ENCODE peak calls at places on chromosomes 7 and 10, in five cellular contexts. One of them, this sample, is unnamed.
A peak's percentile ranks its signal among the peaks of the same experiment; 100 is the strongest.

GRCh38 chr10:50385610-50386009 is 134.3 kb upstream of the ASAH2 start:
- DNase-seq in HL-60: no peak
- DNase-seq in IMR-90: no peak
- DNase-seq in BJ: no peak
- DNase-seq in HCT116: no peak
- DNase-seq in this sample: no peak

GRCh38 chr10:102645388-102645740 is 1.1 kb downstream of the TRIM8 start:
- DNase-seq in IMR-90: peak; percentile 78
- DNase-seq in HCT116: peak; percentile 39
- DNase-seq in BJ: no peak
- DNase-seq in HL-60: peak; percentile 79
- DNase-seq in this sample: no peak

GRCh38 chr10:93086289-93086688 is 12.6 kb downstream of the CYP26A1 start:
- DNase-seq in BJ: no peak
- DNase-seq in HCT116: no peak
- DNase-seq in IMR-90: no peak
- DNase-seq in HL-60: no peak
- DNase-seq in this sample: no peak

GRCh38 chr10:27611861-27612450 is 107.9 kb downstream of the RAB18 start:
- DNase-seq in IMR-90: no peak
- DNase-seq in HCT116: no peak
- DNase-seq in HL-60: no peak
- DNase-seq in BJ: no peak
- DNase-seq in this sample: no peak

GRCh38 chr10:101228682-101229274 is 485 bp downstream of the LBX1 start:
- DNase-seq in HCT116: no peak
- DNase-seq in HL-60: no peak
- DNase-seq in BJ: no peak
- DNase-seq in IMR-90: no peak
- DNase-seq in this sample: no peak

GRCh38 chr10:132705173-132705572 is 80.8 kb downstream of the NKX6-2 start:
- DNase-seq in HL-60: no peak
- DNase-seq in IMR-90: no peak
- DNase-seq in HCT116: no peak
- DNase-seq in BJ: no peak
- DNase-seq in this sample: no peak

GRCh38 chr10:113617086-113617485 is 46.8 kb downstream of the NRAP start:
- DNase-seq in BJ: no peak
- DNase-seq in IMR-90: no peak
- DNase-seq in HL-60: no peak
- DNase-seq in HCT116: no peak
- DNase-seq in this sample: no peak

GRCh38 chr10:109592391-109592790 is 330.9 kb downstream of the XPNPEP1 start:
- DNase-seq in IMR-90: no peak
- DNase-seq in BJ: no peak
- DNase-seq in HL-60: no peak
- DNase-seq in HCT116: no peak
- DNase-seq in this sample: no peak

GRCh38 chr7:7565746-7566650 is 686 bp upstream of the MIOS start:
- DNase-seq in IMR-90: no peak
- DNase-seq in HCT116: peak; percentile 33
- DNase-seq in HL-60: no peak
- DNase-seq in BJ: no peak
- DNase-seq in this sample: no peak

GRCh38 chr7:17062433-17063383 is 180.9 kb upstream of the AGR3 start:
- DNase-seq in HCT116: no peak
- DNase-seq in IMR-90: peak; percentile 25
- DNase-seq in BJ: no peak
- DNase-seq in HL-60: no peak
- DNase-seq in this sample: peak; percentile 32

GRCh38 chr10:77909755-77910375 is 16.7 kb downstream of the DLG5 start:
- DNase-seq in IMR-90: peak; percentile 84
- DNase-seq in HL-60: no peak
- DNase-seq in BJ: no peak
- DNase-seq in HCT116: no peak
- DNase-seq in this sample: peak; percentile 49

GRCh38 chr7:45978010-45978681 is 57.1 kb upstream of the IGFBP3 start:
- DNase-seq in IMR-90: peak; percentile 99
- DNase-seq in HCT116: peak; percentile 95
- DNase-seq in HL-60: no peak
- DNase-seq in BJ: peak; percentile 99
- DNase-seq in this sample: peak; percentile 96

GRCh38 chr7:106045592-106045991 is 66.5 kb downstream of the SYPL1 start:
- DNase-seq in HCT116: no peak
- DNase-seq in BJ: no peak
- DNase-seq in HL-60: no peak
- DNase-seq in IMR-90: peak; percentile 59
- DNase-seq in this sample: peak; percentile 51

GRCh38 chr10:12876266-12876665 is 125.2 kb downstream of the CCDC3 start:
- DNase-seq in HCT116: no peak
- DNase-seq in IMR-90: no peak
- DNase-seq in BJ: no peak
- DNase-seq in HL-60: no peak
- DNase-seq in this sample: no peak

GRCh38 chr10:112360308-112361270 is 13.3 kb upstream of the ACSL5 start:
- DNase-seq in BJ: no peak
- DNase-seq in HCT116: no peak
- DNase-seq in IMR-90: peak; percentile 21
- DNase-seq in HL-60: no peak
- DNase-seq in this sample: peak; percentile 14

GRCh38 chr7:111459757-111460280 is 102.5 kb downstream of the IMMP2L start:
- DNase-seq in HCT116: no peak
- DNase-seq in BJ: no peak
- DNase-seq in IMR-90: peak; percentile 13
- DNase-seq in HL-60: no peak
- DNase-seq in this sample: no peak

GRCh38 chr7:32536585-32536984 is 41.3 kb downstream of the AVL9 start:
- DNase-seq in BJ: peak; percentile 18
- DNase-seq in HCT116: peak; percentile 29
- DNase-seq in IMR-90: peak; percentile 82
- DNase-seq in HL-60: no peak
- DNase-seq in this sample: peak; percentile 84

GRCh38 chr10:98570764-98571163 is 124.0 kb upstream of the HPS1 start:
- DNase-seq in HL-60: no peak
- DNase-seq in BJ: no peak
- DNase-seq in HCT116: no peak
- DNase-seq in IMR-90: no peak
- DNase-seq in this sample: no peak

GRCh38 chr10:35643151-35643975 is 1.3 kb upstream of the FZD8 start:
- DNase-seq in BJ: no peak
- DNase-seq in HL-60: no peak
- DNase-seq in IMR-90: peak; percentile 66
- DNase-seq in HCT116: no peak
- DNase-seq in this sample: peak; percentile 67
- H3K4me3 ChIP-seq in BJ: peak overlapping the region; percentile 67
- H3K4me3 ChIP-seq in HL-60: no peak overlapping the region
- H3K4me3 ChIP-seq in IMR-90: peak overlapping the region; percentile 62
- H3K4me3 ChIP-seq in HCT116: peak overlapping the region; percentile 23
- H3K4me3 ChIP-seq in this sample: peak overlapping the region; percentile 58

GRCh38 chr10:8544500-8544899 is 490.0 kb downstream of the GATA3 start:
- DNase-seq in HL-60: no peak
- DNase-seq in BJ: no peak
- DNase-seq in IMR-90: no peak
- DNase-seq in HCT116: no peak
- DNase-seq in this sample: no peak
- TF ChIP-seq CTCF in HL-60: no peak
- TF ChIP-seq CTCF in BJ: no peak
- TF ChIP-seq CTCF in IMR-90: no peak
- TF ChIP-seq CTCF in HCT116: no peak
- TF ChIP-seq CTCF in this sample: no peak

GRCh38 chr7:151062111-151062398 is 2.7 kb downstream of the SLC4A2 start:
- DNase-seq in BJ: no peak
- DNase-seq in IMR-90: no peak
- DNase-seq in HL-60: no peak
- DNase-seq in HCT116: no peak
- DNase-seq in this sample: no peak
- H3K4me3 ChIP-seq in BJ: no peak overlapping the region
- H3K4me3 ChIP-seq in IMR-90: no peak overlapping the region
- H3K4me3 ChIP-seq in HL-60: no peak overlapping the region
- H3K4me3 ChIP-seq in HCT116: peak overlapping the region; percentile 90
- H3K4me3 ChIP-seq in this sample: no peak overlapping the region

DNA sequence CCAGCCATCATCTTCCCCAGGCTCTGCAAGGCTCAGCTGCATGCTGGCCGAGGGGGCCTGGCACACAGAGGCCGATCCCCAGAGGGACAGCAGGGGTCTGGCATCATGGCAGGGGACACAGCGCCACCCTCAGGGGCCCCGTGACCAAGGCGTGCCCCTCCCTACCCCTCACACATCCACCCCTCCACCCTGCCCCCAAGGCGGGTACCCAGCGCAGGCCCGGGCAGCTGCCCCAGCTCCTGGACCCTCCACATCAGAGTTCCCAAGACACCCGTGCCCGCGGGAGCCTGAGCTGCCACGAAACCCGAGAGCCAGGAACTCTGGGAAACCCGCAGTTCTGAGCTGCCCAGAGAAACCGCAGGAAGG is 46.5 kb upstream of the TNRC18 start:
- DNase-seq in HCT116: no peak
- DNase-seq in HL-60: no peak
- DNase-seq in IMR-90: no peak
- DNase-seq in BJ: no peak
- DNase-seq in this sample: no peak
- TF ChIP-seq CTCF in HCT116: no peak
- TF ChIP-seq CTCF in HL-60: no peak
- TF ChIP-seq CTCF in IMR-90: no peak
- TF ChIP-seq CTCF in BJ: no peak
- TF ChIP-seq CTCF in this sample: no peak

GRCh38 chr10:3195706-3196105 is 23.1 kb upstream of the PITRM1 start:
- DNase-seq in HCT116: no peak
- DNase-seq in BJ: no peak
- DNase-seq in HL-60: no peak
- DNase-seq in IMR-90: no peak
- DNase-seq in this sample: no peak

GRCh38 chr10:3196482-3196881 is 23.9 kb upstream of the PITRM1 start:
- DNase-seq in IMR-90: no peak
- DNase-seq in HCT116: no peak
- DNase-seq in HL-60: no peak
- DNase-seq in BJ: no peak
- DNase-seq in this sample: no peak

GRCh38 chr10:3196971-3197353 is 24.4 kb upstream of the PITRM1 start:
- DNase-seq in HCT116: no peak
- DNase-seq in IMR-90: no peak
- DNase-seq in BJ: no peak
- DNase-seq in HL-60: no peak
- DNase-seq in this sample: no peak

GRCh38 chr10:3198900-3199299 is 26.3 kb upstream of the PITRM1 start:
- DNase-seq in IMR-90: no peak
- DNase-seq in HCT116: no peak
- DNase-seq in HL-60: no peak
- DNase-seq in BJ: no peak
- DNase-seq in this sample: no peak

GRCh38 chr10:3197354-3198003 is 24.9 kb upstream of the PITRM1 start:
- DNase-seq in HCT116: peak; percentile 74
- DNase-seq in IMR-90: peak; percentile 84
- DNase-seq in HL-60: peak; percentile 7
- DNase-seq in BJ: peak; percentile 62
- DNase-seq in this sample: peak; percentile 91
- H3K4me3 ChIP-seq in HCT116: peak overlapping the region; percentile 27
- H3K4me3 ChIP-seq in IMR-90: peak overlapping the region; percentile 37
- H3K4me3 ChIP-seq in HL-60: no peak overlapping the region
- H3K4me3 ChIP-seq in BJ: peak overlapping the region; percentile 32
- H3K4me3 ChIP-seq in this sample: peak overlapping the region; percentile 37

GRCh38 chr10:5811387-5811821 is 1.8 kb downstream of the GDI2 start:
- DNase-seq in HL-60: no peak
- DNase-seq in IMR-90: peak; percentile 64
- DNase-seq in HCT116: no peak
- DNase-seq in BJ: no peak
- DNase-seq in this sample: peak; percentile 64

GRCh38 chr10:5813091-5813340 is 218 bp downstream of the GDI2 start:
- DNase-seq in HCT116: no peak
- DNase-seq in IMR-90: no peak
- DNase-seq in HL-60: no peak
- DNase-seq in BJ: no peak
- DNase-seq in this sample: no peak

GRCh38 chr10:5814110-5815107 is 1.2 kb upstream of the GDI2 start:
- DNase-seq in IMR-90: peak; percentile 22
- DNase-seq in BJ: no peak
- DNase-seq in HCT116: peak; percentile 19
- DNase-seq in HL-60: peak; percentile 14
- DNase-seq in this sample: no peak

GRCh38 chr10:5813341-5814109 is at the start of gene GDI2:
- DNase-seq in HL-60: peak; percentile 87
- DNase-seq in HCT116: peak; percentile 90
- DNase-seq in BJ: peak; percentile 69
- DNase-seq in IMR-90: peak; percentile 95
- DNase-seq in this sample: peak; percentile 98

GRCh38 chr10:5812283-5813090 is 747 bp downstream of the GDI2 start:
- DNase-seq in IMR-90: no peak
- DNase-seq in HCT116: no peak
- DNase-seq in HL-60: peak; percentile 3
- DNase-seq in BJ: no peak
- DNase-seq in this sample: peak; percentile 15
- TF ChIP-seq CTCF in IMR-90: no peak
- TF ChIP-seq CTCF in HCT116: no peak
- TF ChIP-seq CTCF in HL-60: no peak
- TF ChIP-seq CTCF in BJ: no peak
- TF ChIP-seq CTCF in this sample: no peak

DNA sequence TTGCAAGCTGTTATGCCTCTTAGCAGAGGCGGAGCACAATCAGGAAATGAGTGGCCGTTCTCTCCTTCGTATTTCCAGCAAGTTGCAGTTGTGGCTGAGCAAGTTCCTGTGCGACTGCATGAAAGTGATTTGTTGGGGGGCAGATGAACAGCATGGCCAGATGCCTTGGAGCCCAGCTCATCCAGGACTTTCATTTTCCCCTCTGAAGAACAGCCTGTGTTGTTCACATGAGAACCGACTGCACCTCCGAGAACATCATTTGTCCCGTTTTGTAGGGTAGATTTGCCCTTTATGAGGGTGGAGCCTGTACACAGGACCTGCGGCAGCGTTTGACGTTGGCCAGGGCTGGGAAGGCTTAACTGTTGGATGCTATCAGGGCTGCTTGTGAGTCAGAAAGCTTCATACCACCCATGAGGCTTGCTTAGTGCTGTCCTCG is 4.4 kb downstream of the BAG3 start:
- DNase-seq in BJ: peak; percentile 50
- DNase-seq in IMR-90: peak; percentile 88
- DNase-seq in HCT116: no peak
- DNase-seq in HL-60: no peak
- DNase-seq in this sample: peak; percentile 86
- H3K4me3 ChIP-seq in BJ: peak overlapping the region; percentile 15
- H3K4me3 ChIP-seq in IMR-90: peak overlapping the region; percentile 41
- H3K4me3 ChIP-seq in HCT116: no peak overlapping the region
- H3K4me3 ChIP-seq in HL-60: no peak overlapping the region
- H3K4me3 ChIP-seq in this sample: peak overlapping the region; percentile 10

DNA sequence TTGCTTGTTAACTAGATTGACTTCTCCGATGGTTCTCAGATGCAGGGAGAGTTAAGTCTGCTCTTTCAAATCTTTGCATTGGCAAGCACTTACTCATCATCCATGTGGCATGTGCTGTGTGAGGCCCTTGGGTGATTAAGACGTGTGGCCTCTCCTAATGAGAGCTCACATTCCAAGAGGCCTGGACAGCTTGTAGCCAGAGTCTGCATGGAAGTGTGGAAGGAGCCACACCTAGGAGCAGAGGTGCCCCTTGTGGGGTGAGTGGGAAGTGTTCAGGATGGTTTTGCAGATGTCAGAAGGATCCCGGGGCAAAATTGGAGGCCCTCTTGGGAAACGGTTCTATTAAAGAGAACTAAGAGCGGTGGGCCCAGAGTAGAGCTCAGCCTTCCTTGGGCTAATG is 225.9 kb downstream of the PAXIP1 start:
- DNase-seq in HL-60: no peak
- DNase-seq in BJ: no peak
- DNase-seq in HCT116: peak; percentile 12
- DNase-seq in IMR-90: no peak
- DNase-seq in this sample: no peak
- TF ChIP-seq CTCF in HL-60: no peak
- TF ChIP-seq CTCF in BJ: no peak
- TF ChIP-seq CTCF in HCT116: peak; percentile 34
- TF ChIP-seq CTCF in IMR-90: no peak
- TF ChIP-seq CTCF in this sample: no peak

GRCh38 chr10:22573820-22574569 is 140.4 kb downstream of the PIP4K2A start:
- DNase-seq in BJ: no peak
- DNase-seq in IMR-90: peak; percentile 41
- DNase-seq in HL-60: no peak
- DNase-seq in HCT116: peak; percentile 32
- DNase-seq in this sample: peak; percentile 23
- H3K4me3 ChIP-seq in BJ: no peak overlapping the region
- H3K4me3 ChIP-seq in IMR-90: no peak overlapping the region
- H3K4me3 ChIP-seq in HL-60: no peak overlapping the region
- H3K4me3 ChIP-seq in HCT116: no peak overlapping the region
- H3K4me3 ChIP-seq in this sample: no peak overlapping the region

This sample was measured in astrocyte of the spinal cord.